ENCODE peak calls at places on chromosomes 5 and 9, in six cellular contexts. D, W, C, S, X and I are unnamed samples.

GRCh38 chr5:8749556-8749955 is 796.3 kb downstream of the SEMA5A start:
- DNase-seq in D (no peak), W (no peak), C (no peak), S (no peak), X (no peak), I (no peak)

GRCh38 chr5:139343476-139343875 is 1.8 kb downstream of the PAIP2 start:
- DNase-seq in D (no peak), W (no peak), C (no peak), S (no peak), X (no peak), I (no peak)

GRCh38 chr9:112166176-112167140 is 8.6 kb downstream of the SUSD1 start:
- DNase-seq in D (peak; percentile 67), W (no peak), C (no peak), S (no peak), X (no peak), I (peak; percentile 52)

GRCh38 chr5:10262121-10262774 is 12.2 kb downstream of the CCT5 start:
- DNase-seq in D (no peak), W (no peak), C (no peak), S (no peak), X (no peak), I (no peak)

GRCh38 chr9:125752070-125752628 is 5.0 kb downstream of the PBX3 start:
- DNase-seq in D (no peak), W (no peak), C (no peak), S (no peak), X (no peak), I (no peak)

GRCh38 chr5:5558593-5558992 is 136.1 kb downstream of the ICE1 start:
- DNase-seq in D (no peak), W (no peak), C (no peak), S (no peak), X (no peak), I (no peak)

GRCh38 chr5:130227699-130228098 is 323.4 kb downstream of the CHSY3 start:
- DNase-seq in D (no peak), W (no peak), C (no peak), S (no peak), X (no peak), I (no peak)

GRCh38 chr5:72152506-72152905 is 45.2 kb downstream of the MAP1B start:
- DNase-seq in D (no peak), W (no peak), C (no peak), S (no peak), X (no peak), I (no peak)

GRCh38 chr5:145718956-145719355 is 116.2 kb downstream of the PRELID2 start:
- DNase-seq in D (peak; percentile 29), W (no peak), C (no peak), S (no peak), X (no peak), I (no peak)

GRCh38 chr5:95261369-95262175 is 23.3 kb downstream of the MCTP1 start:
- DNase-seq in D (peak; percentile 28), W (no peak), C (no peak), S (peak; percentile 29), X (no peak), I (no peak)

GRCh38 chr9:132507670-132508469 is 74.5 kb upstream of the BARHL1 start:
- DNase-seq in D (peak; percentile 90), W (peak; percentile 82), C (peak; percentile 41), S (peak; percentile 44), X (peak; percentile 83), I (peak; percentile 59)

GRCh38 chr5:141476132-141476909 is 555 bp downstream of the PCDHGC3 start:
- DNase-seq in D (peak; percentile 62), W (no peak), C (no peak), S (no peak), X (peak; percentile 69), I (peak; percentile 17)

GRCh38 chr9:78243130-78243529 is 7.3 kb downstream of the CEP78 start:
- DNase-seq in D (no peak), W (no peak), C (no peak), S (no peak), X (no peak), I (no peak)

GRCh38 chr9:3751125-3751758 is 225.4 kb upstream of the RFX3 start:
- DNase-seq in D (peak; percentile 76), W (no peak), C (no peak), S (no peak), X (no peak), I (no peak)

GRCh38 chr5:129973716-129974426 is 69.6 kb downstream of the CHSY3 start:
- DNase-seq in D (peak; percentile 47), W (no peak), C (no peak), S (no peak), X (no peak), I (no peak)

GRCh38 chr9:132632426-132632825 is 37.4 kb downstream of the DDX31 start:
- DNase-seq in D (no peak), W (no peak), C (no peak), S (no peak), X (no peak), I (no peak)

GRCh38 chr5:119063579-119064379 is 7.1 kb upstream of the DMXL1 start:
- DNase-seq in D (no peak), W (no peak), C (no peak), S (no peak), X (no peak), I (peak; percentile 45)

GRCh38 chr9:106846847-106847246 is 16.1 kb upstream of the ZNF462 start:
- DNase-seq in D (no peak), W (no peak), C (no peak), S (no peak), X (no peak), I (no peak)

GRCh38 chr5:113761594-113761993 is 248.1 kb downstream of the YTHDC2 start:
- DNase-seq in D (no peak), W (no peak), C (no peak), S (no peak), X (no peak), I (no peak)

GRCh38 chr5:26763151-26763550 is 275.2 kb downstream of the CDH9 start:
- DNase-seq in D (no peak), W (no peak), C (no peak), S (no peak), X (no peak), I (no peak)

GRCh38 chr5:139863361-139863760 is 67.8 kb downstream of the PSD2 start:
- DNase-seq in D (no peak), W (no peak), C (no peak), S (no peak), X (no peak), I (no peak)

GRCh38 chr5:109585012-109585599 is 104.6 kb upstream of the MAN2A1 start:
- DNase-seq in D (peak; percentile 9), W (no peak), C (no peak), S (no peak), X (no peak), I (peak; percentile 5)

GRCh38 chr5:150111121-150111520 is 24.8 kb upstream of the CSF1R start:
- DNase-seq in D (no peak), W (no peak), C (no peak), S (no peak), X (peak; percentile 52), I (no peak)

GRCh38 chr5:179176571-179177230 is 116.5 kb downstream of the ZNF354C start:
- DNase-seq in D (no peak), W (no peak), C (no peak), S (no peak), X (no peak), I (no peak)

GRCh38 chr9:95311956-95312355 is 5.6 kb downstream of the FANCC start:
- DNase-seq in D (no peak), W (no peak), C (no peak), S (no peak), X (no peak), I (no peak)

GRCh38 chr9:128684325-128685021 is 4.5 kb upstream of the SET start:
- DNase-seq in D (peak; percentile 81), W (peak; percentile 85), C (peak; percentile 44), S (peak; percentile 69), X (peak; percentile 81), I (peak; percentile 89)

GRCh38 chr5:137737349-137738256 is 1.7 kb upstream of the KLHL3 start:
- DNase-seq in D (no peak), W (peak; percentile 30), C (no peak), S (peak; percentile 60), X (no peak), I (no peak)

GRCh38 chr9:138123086-138123485 is 245.5 kb downstream of the CACNA1B start:
- DNase-seq in D (no peak), W (no peak), C (no peak), S (no peak), X (no peak), I (no peak)

GRCh38 chr5:134600600-134600999 is 32.0 kb downstream of the SAR1B start:
- DNase-seq in D (peak; percentile 31), W (no peak), C (no peak), S (no peak), X (no peak), I (no peak)

GRCh38 chr9:31671011-31671410 is 713.4 kb upstream of the ACO1 start:
- DNase-seq in D (no peak), W (no peak), C (no peak), S (no peak), X (no peak), I (no peak)

GRCh38 chr9:76980566-76980965 is 38.9 kb upstream of the FOXB2 start:
- DNase-seq in D (no peak), W (no peak), C (no peak), S (no peak), X (no peak), I (no peak)

GRCh38 chr9:14690986-14691730 is 2.1 kb downstream of the ZDHHC21 start:
- DNase-seq in D (no peak), W (no peak), C (no peak), S (no peak), X (no peak), I (no peak)